ENCODE peak calls at places on chromosomes 2 and 18, in six cellular contexts. J, T, G, U, A and P are unnamed samples.

GRCh38 chr2:236774171-236774570 is 204.5 kb downstream of the ACKR3 start:
- DNase-seq in A (no peak), U (no peak), G (no peak), T (no peak), J (no peak), P (no peak)

GRCh38 chr2:233061591-233062446 is 1.7 kb downstream of the INPP5D start:
- DNase-seq in T (no peak), G (peak), A (no peak), U (peak), J (no peak), P (no peak)

GRCh38 chr2:174615951-174616436 is 18.4 kb upstream of the WIPF1 start:
- DNase-seq in G (peak), A (no peak), U (no peak), J (peak), T (no peak), P (no peak)

GRCh38 chr2:137194111-137194510 is 428.8 kb downstream of the THSD7B start:
- DNase-seq in U (no peak), A (no peak), G (no peak), T (no peak), J (no peak), P (no peak)

GRCh38 chr2:18623782-18624181 is 34.4 kb upstream of the NT5C1B start:
- DNase-seq in J (no peak), U (no peak), G (peak), A (no peak), T (no peak), P (no peak)

GRCh38 chr2:163877316-163877715 is 141.5 kb upstream of the FIGN start:
- DNase-seq in T (no peak), G (peak), U (no peak), A (no peak), J (no peak), P (no peak)

GRCh38 chr2:39728941-39729351 is 50.1 kb downstream of the THUMPD2 start:
- DNase-seq in U (peak), A (peak), T (no peak), G (peak), J (peak), P (no peak)

GRCh38 chr2:12847694-12848093 is 131.0 kb downstream of the TRIB2 start:
- DNase-seq in A (no peak), J (no peak), G (no peak), T (no peak), U (no peak), P (no peak)

GRCh38 chr18:63137999-63138448 is 181.5 kb downstream of the BCL2 start:
- DNase-seq in T (peak), U (peak), A (peak), G (no peak), J (no peak), P (peak)

GRCh38 chr18:55096261-55097026 is 137.2 kb upstream of the CCDC68 start:
- DNase-seq in G (peak), J (peak), T (no peak), U (no peak), A (no peak), P (no peak)

GRCh38 chr2:77521931-77522470 is at the start of gene LRRTM4:
- DNase-seq in A (no peak), T (no peak), G (peak), U (no peak), J (peak), P (no peak)

GRCh38 chr2:47767880-47768609 is 14.9 kb upstream of the MSH6 start:
- DNase-seq in U (peak), G (peak), J (peak), A (peak), T (peak), P (peak)

GRCh38 chr2:100580474-100581264 is 17.9 kb downstream of the PDCL3 start:
- DNase-seq in A (peak), T (peak), G (no peak), J (no peak), U (peak), P (peak)

GRCh38 chr2:43368483-43369385 is 142.3 kb upstream of the ZFP36L2 start:
- DNase-seq in J (no peak), T (no peak), G (peak), U (no peak), A (no peak), P (no peak)

GRCh38 chr2:152063325-152063924 is 35.4 kb downstream of the CACNB4 start:
- DNase-seq in J (no peak), T (no peak), A (no peak), U (no peak), G (no peak), P (no peak)

GRCh38 chr18:74902170-74902465 is 304.4 kb downstream of the ZNF407 start:
- DNase-seq in T (no peak), U (no peak), G (no peak), A (no peak), J (peak), P (no peak)

GRCh38 chr2:237178396-237178795 is 92.7 kb downstream of the COPS8 start:
- DNase-seq in G (peak), T (no peak), A (no peak), U (no peak), J (no peak), P (no peak)

GRCh38 chr18:35619941-35620340 is 38.4 kb downstream of the GALNT1 start:
- DNase-seq in G (no peak), T (no peak), A (no peak), U (no peak), J (no peak), P (no peak)

GRCh38 chr2:135056790-135057189 is 4.7 kb downstream of the RAB3GAP1 start:
- DNase-seq in U (no peak), A (no peak), G (peak), J (no peak), T (no peak), P (no peak)

GRCh38 chr18:11951390-11951851 is 29.9 kb upstream of the IMPA2 start:
- DNase-seq in U (no peak), J (no peak), G (no peak), T (no peak), A (no peak), P (no peak)

GRCh38 chr2:72147303-72147970 is at the start of gene CYP26B1:
- DNase-seq in J (peak), T (no peak), U (peak), G (no peak), A (no peak), P (no peak)

GRCh38 chr2:219178377-219179175 is 501 bp downstream of the RETREG2 start:
- DNase-seq in U (peak), T (peak), A (peak), G (peak), J (peak), P (peak)

GRCh38 chr2:140502951-140503630 is 1627.7 kb downstream of the LRP1B start:
- DNase-seq in J (no peak), G (peak), T (no peak), A (no peak), U (no peak), P (no peak)

GRCh38 chr2:220553150-220553549 is 925.7 kb downstream of the SLC4A3 start:
- DNase-seq in U (no peak), A (no peak), G (no peak), T (no peak), J (no peak), P (no peak)

GRCh38 chr2:127324635-127325034 is 30.7 kb upstream of the ERCC3 start:
- DNase-seq in T (no peak), U (no peak), J (peak), G (peak), A (peak), P (no peak)

GRCh38 chr2:219772103-219772502 is 144.7 kb downstream of the SLC4A3 start:
- DNase-seq in J (peak), A (no peak), G (no peak), U (no peak), T (no peak), P (no peak)

GRCh38 chr2:18362696-18363095 is 197.8 kb downstream of the RDH14 start:
- DNase-seq in G (peak), J (no peak), U (no peak), A (no peak), T (no peak), P (no peak)

GRCh38 chr2:186349508-186349907 is 136.6 kb upstream of the ZC3H15 start:
- DNase-seq in U (no peak), G (peak), T (no peak), A (no peak), J (no peak), P (no peak)

GRCh38 chr2:238082858-238083257 is 17.3 kb upstream of the ESPNL start:
- DNase-seq in T (no peak), U (no peak), J (no peak), G (no peak), A (no peak), P (no peak)

GRCh38 chr18:45359275-45360009 is 255.8 kb upstream of the SLC14A2 start:
- DNase-seq in T (no peak), J (no peak), A (no peak), G (no peak), U (no peak), P (no peak)

GRCh38 chr2:207505728-207506127 is 24.0 kb upstream of the CREB1 start:
- DNase-seq in A (no peak), T (no peak), U (peak), G (peak), J (no peak), P (no peak)

GRCh38 chr2:121476714-121477113 is 54.0 kb upstream of the RNU4ATAC start:
- DNase-seq in A (no peak), T (no peak), U (no peak), J (no peak), G (no peak), P (no peak)

GRCh38 chr18:59621027-59621426 is 76.2 kb downstream of the CCBE1 start:
- DNase-seq in A (peak), G (no peak), T (no peak), J (no peak), U (no peak), P (no peak)